ENCODE peak calls at places on chromosomes 2 and 18, in nine cellular contexts. R, G, J, Q, U, W, K, P and L are unnamed samples.

GRCh38 chr2:14942991-14943390 is 310.5 kb downstream of the LRATD1 start:
- DNase-seq in W (no peak), Q (peak), R (no peak), U (no peak), K (no peak), J (no peak), P (no peak), G (no peak), L (no peak)

GRCh38 chr2:63631501-63631900 is 42.7 kb downstream of the MDH1 start:
- DNase-seq in G (no peak), P (no peak), R (no peak), Q (no peak), J (no peak), U (no peak), K (no peak), W (no peak), L (no peak)

GRCh38 chr2:179422037-179422643 is 157.5 kb upstream of the SESTD1 start:
- DNase-seq in W (peak), K (peak), P (no peak), J (no peak), U (peak), R (peak), G (peak), Q (peak), L (peak)

GRCh38 chr18:13137939-13138821 is 80.4 kb upstream of the LDLRAD4 start:
- DNase-seq in R (peak), K (peak), P (peak), Q (no peak), G (peak), J (no peak), W (peak), U (no peak), L (peak)

GRCh38 chr18:70781860-70782453 is 493.1 kb downstream of the SOCS6 start:
- DNase-seq in W (no peak), R (peak), P (no peak), G (peak), Q (peak), J (no peak), K (peak), U (peak), L (peak)

GRCh38 chr2:241412144-241412543 is 56.1 kb downstream of the FARP2 start:
- DNase-seq in P (no peak), Q (peak), U (no peak), W (no peak), G (peak), J (peak), K (peak), R (no peak), L (peak)

GRCh38 chr2:210324458-210324857 is 9.5 kb upstream of the MYL1 start:
- DNase-seq in P (no peak), R (no peak), W (no peak), Q (no peak), K (no peak), U (no peak), J (no peak), G (no peak), L (no peak)

GRCh38 chr2:96399342-96400048 is 63.9 kb downstream of the NCAPH start:
- DNase-seq in G (no peak), K (no peak), W (no peak), U (no peak), P (no peak), J (no peak), Q (no peak), R (no peak), L (no peak)

GRCh38 chr18:79863161-79863945 is 65.6 kb downstream of the KCNG2 start:
- DNase-seq in K (no peak), P (peak), Q (no peak), U (peak), R (no peak), W (peak), G (no peak), J (no peak), L (no peak)

GRCh38 chr2:108809936-108810335 is 23.4 kb downstream of the CCDC138 start:
- DNase-seq in Q (no peak), K (no peak), U (no peak), P (no peak), J (no peak), R (no peak), G (no peak), W (no peak), L (no peak)

GRCh38 chr18:23228102-23229051 is 93.1 kb downstream of the CABLES1 start:
- DNase-seq in P (no peak), R (peak), J (no peak), G (peak), U (no peak), W (no peak), Q (peak), K (peak), L (peak)

GRCh38 chr2:191593622-191594416 is 84.1 kb upstream of the NABP1 start:
- DNase-seq in U (no peak), J (no peak), Q (peak), P (no peak), R (no peak), W (no peak), G (peak), K (no peak), L (peak)

GRCh38 chr2:189086710-189087109 is 92.9 kb downstream of the COL5A2 start:
- DNase-seq in J (peak), Q (peak), K (no peak), G (peak), P (no peak), R (no peak), W (no peak), U (no peak), L (peak)

GRCh38 chr2:3823748-3824147 is 120.4 kb downstream of the DCDC2C start:
- DNase-seq in W (no peak), U (no peak), J (no peak), P (no peak), G (peak), K (no peak), R (no peak), Q (no peak), L (no peak)

GRCh38 chr2:69138247-69138754 is 125.3 kb downstream of the ANTXR1 start:
- DNase-seq in G (peak), Q (peak), R (no peak), P (no peak), K (no peak), J (peak), U (peak), W (no peak), L (peak)

GRCh38 chr2:111705711-111706323 is 178.2 kb downstream of the ANAPC1 start:
- DNase-seq in U (peak), G (peak), R (no peak), K (peak), P (no peak), W (no peak), J (peak), Q (peak), L (peak)

GRCh38 chr2:144518744-144519596 is 949 bp downstream of the ZEB2 start:
- DNase-seq in U (no peak), K (peak), P (no peak), W (no peak), J (no peak), G (no peak), Q (no peak), R (no peak), L (peak)

GRCh38 chr18:79534356-79534755 is 138.6 kb downstream of the NFATC1 start:
- DNase-seq in U (no peak), Q (no peak), R (no peak), K (no peak), J (no peak), P (peak), G (no peak), W (peak), L (no peak)

GRCh38 chr2:105873721-105874120 is 129.0 kb downstream of the NCK2 start:
- DNase-seq in R (no peak), Q (peak), K (peak), W (no peak), J (no peak), U (no peak), P (no peak), G (peak), L (peak)
- TF ChIP-seq CTCF in R (no peak), Q (no peak), K (peak), W (no peak), J (no peak), U (no peak), P (no peak), G (peak), L (no peak)

GRCh38 chr18:9340472-9340871 is 5.9 kb downstream of the TWSG1 start:
- DNase-seq in P (no peak), R (no peak), Q (no peak), K (no peak), U (no peak), W (no peak), G (no peak), J (no peak), L (no peak)
- H3K4me3 ChIP-seq in P (no peak), R (no peak), Q (no peak), K (no peak), U (no peak), W (no peak), G (no peak), J (no peak), L (no peak)

GRCh38 chr2:150485114-150485870 is 2.2 kb downstream of the RND3 start:
- DNase-seq in Q (peak), G (peak), U (peak), R (peak), P (peak), J (no peak), K (no peak), W (peak), L (peak)
- TF ChIP-seq CTCF in Q (peak), G (peak), U (peak), R (no peak), P (peak), J (no peak), K (no peak), W (no peak), L (peak)

GRCh38 chr2:56185101-56185581 is 1.4 kb downstream of the CCDC85A start:
- DNase-seq in R (peak), G (no peak), W (no peak), J (no peak), P (peak), Q (no peak), K (no peak), U (peak), L (no peak)
- H3K4me3 ChIP-seq in R (peak), G (peak), W (peak), J (peak), P (peak), Q (no peak), K (no peak), U (peak), L (peak)

GRCh38 chr2:74333896-74334586 is 9.2 kb downstream of the SLC4A5 start:
- DNase-seq in R (no peak), K (no peak), G (no peak), W (no peak), J (no peak), P (no peak), U (no peak), Q (no peak), L (no peak)

GRCh38 chr2:74332550-74333174 is 10.6 kb downstream of the SLC4A5 start:
- DNase-seq in Q (no peak), U (no peak), P (no peak), W (no peak), J (no peak), G (no peak), R (no peak), K (no peak), L (no peak)

GRCh38 chr2:74334931-74335333 is 8.3 kb downstream of the SLC4A5 start:
- DNase-seq in Q (peak), G (peak), J (peak), W (peak), R (peak), U (peak), K (peak), P (peak), L (peak)

GRCh38 chr2:74328573-74328972 is 14.6 kb downstream of the SLC4A5 start:
- DNase-seq in K (no peak), U (no peak), R (no peak), G (no peak), P (no peak), W (no peak), Q (no peak), J (no peak), L (no peak)

GRCh38 chr2:74333175-74333574 is 10.0 kb downstream of the SLC4A5 start:
- DNase-seq in W (no peak), J (no peak), Q (peak), G (peak), R (no peak), K (peak), P (no peak), U (peak), L (peak)
- TF ChIP-seq CTCF in W (no peak), J (peak), Q (peak), G (peak), R (no peak), K (peak), P (no peak), U (peak), L (peak)

DNA sequence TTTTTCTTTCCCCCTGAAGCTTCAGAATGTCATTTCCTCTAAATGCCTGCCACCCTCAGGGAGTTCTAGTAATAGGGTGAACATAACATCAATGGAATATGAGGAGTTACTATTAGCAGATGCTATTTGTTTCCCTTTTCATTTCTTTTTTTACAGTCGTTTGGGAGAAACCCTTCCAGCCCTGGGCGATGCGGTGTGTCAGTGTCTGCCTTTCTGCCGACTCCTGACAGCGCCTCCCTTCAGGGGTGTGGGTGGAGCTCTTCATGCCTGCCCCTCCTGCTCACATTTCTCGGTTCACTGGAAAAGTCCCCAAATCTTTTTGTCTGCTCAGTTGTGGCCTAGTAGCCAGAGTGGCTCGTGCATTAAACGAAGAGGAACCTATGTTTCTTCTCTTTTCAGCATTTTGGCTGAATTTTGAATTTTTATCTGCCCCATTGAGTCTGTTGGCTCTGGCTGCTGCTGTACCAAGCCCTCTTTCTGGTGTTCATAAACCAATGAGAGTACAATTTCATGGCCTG is 72.3 kb downstream of the FMNL2 start:
- DNase-seq in U (peak), Q (peak), J (no peak), G (peak), R (peak), P (no peak), K (no peak), W (peak), L (peak)
- H3K4me3 ChIP-seq in U (peak), Q (peak), J (peak), G (peak), R (peak), P (no peak), K (no peak), W (peak), L (no peak)

DNA sequence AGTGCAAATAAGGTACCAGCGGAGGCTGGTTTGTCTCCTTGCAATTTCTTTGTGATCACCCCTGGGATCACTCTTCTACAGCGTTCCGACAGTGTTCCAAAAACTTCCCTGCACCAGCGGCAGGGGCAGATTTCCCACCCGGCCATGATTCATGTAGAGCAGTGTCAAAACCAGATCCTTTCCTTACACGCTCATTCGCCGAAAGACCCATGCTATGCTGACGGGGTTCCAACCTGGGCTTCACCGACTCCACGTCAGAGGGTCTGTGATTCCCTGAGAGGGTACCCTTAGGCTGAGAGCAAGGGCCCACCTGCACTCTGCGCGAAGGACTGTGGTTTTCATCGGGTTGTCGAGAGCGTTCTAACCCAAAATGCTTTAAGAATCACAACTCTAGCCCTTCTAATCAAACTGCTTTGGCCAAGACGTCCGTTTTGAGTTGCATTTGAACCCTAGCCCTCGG is 379 bp upstream of the TTC27 start:
- DNase-seq in Q (peak), K (no peak), R (peak), W (peak), J (no peak), G (peak), P (peak), U (no peak), L (peak)
- TF ChIP-seq CTCF in Q (peak), K (no peak), R (peak), W (peak), J (peak), G (peak), P (no peak), U (peak), L (peak)

GRCh38 chr18:46250812-46251173 is 146.6 kb downstream of the HAUS1 start:
- DNase-seq in R (no peak), W (no peak), K (no peak), J (no peak), P (no peak), U (no peak), G (no peak), Q (no peak), L (no peak)

GRCh38 chr18:46253498-46253897 is 149.3 kb downstream of the HAUS1 start:
- DNase-seq in G (peak), K (no peak), Q (peak), W (no peak), R (peak), J (no peak), P (no peak), U (no peak), L (peak)

GRCh38 chr18:46256078-46256477 is 151.9 kb downstream of the HAUS1 start:
- DNase-seq in R (no peak), P (no peak), K (no peak), Q (no peak), U (no peak), W (no peak), J (no peak), G (no peak), L (no peak)

GRCh38 chr18:46250084-46250811 is 146.1 kb downstream of the HAUS1 start:
- DNase-seq in J (no peak), Q (peak), G (peak), K (peak), U (no peak), W (no peak), P (no peak), R (no peak), L (peak)

DNA sequence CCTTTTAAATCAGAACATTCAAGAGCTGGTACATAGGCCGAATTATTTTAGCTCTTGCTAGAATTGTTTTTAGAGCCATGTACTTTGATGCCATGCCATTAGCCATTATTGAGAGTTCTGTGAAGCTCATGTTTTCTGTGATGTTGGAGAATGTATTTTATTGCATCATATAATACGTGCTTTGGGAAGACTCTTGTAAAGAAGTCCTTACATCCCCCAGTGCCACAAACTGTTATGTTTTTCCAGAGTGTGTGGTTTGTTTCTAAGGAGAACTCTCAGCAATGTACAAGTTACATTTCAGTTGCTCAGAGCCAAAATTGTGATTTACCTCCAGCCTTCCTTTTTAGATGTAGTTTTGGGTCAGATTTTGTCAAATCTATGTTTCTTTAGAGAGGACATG is 148.6 kb downstream of the HAUS1 start:
- DNase-seq in J (no peak), K (no peak), W (no peak), G (no peak), Q (no peak), U (no peak), R (no peak), P (no peak), L (no peak)
- H3K4me3 ChIP-seq in J (no peak), K (no peak), W (no peak), G (no peak), Q (no peak), U (no peak), R (no peak), P (no peak), L (no peak)